ENCODE peak calls at places on chromosomes 16 and 17, in six cellular contexts. Z is heart right ventricle, M is AG04449, E is AG04450, I is psoas muscle, K is pancreas. F is an unnamed sample.
A peak's percentile ranks its signal among the peaks of the same experiment; 100 is the strongest.

GRCh38 chr16:26765087-26765486 is 301.6 kb upstream of the C16orf82 start:
- DNase-seq in M (no peak), E (no peak), I (no peak), K (no peak), Z (no peak), F (no peak)

GRCh38 chr16:51150894-51151320 is at the start of gene SALL1:
- DNase-seq in M (no peak), K (no peak), E (no peak), I (no peak), Z (no peak), F (no peak)

GRCh38 chr17:36546418-36547093 is 1.8 kb downstream of the GGNBP2 start:
- DNase-seq in K (no peak), M (no peak), Z (no peak), I (no peak), E (no peak), F (no peak)

GRCh38 chr17:50837980-50838954 is 2.9 kb downstream of the WFIKKN2 start:
- DNase-seq in M (no peak), K (no peak), I (no peak), Z (no peak), E (no peak), F (no peak)

GRCh38 chr16:11604783-11605563 is 18.3 kb upstream of the LITAF start:
- DNase-seq in Z (peak; percentile 86), E (peak; percentile 42), M (no peak), I (peak; percentile 26), K (no peak), F (peak; percentile 43)

GRCh38 chr17:68973098-68973929 is 18.1 kb upstream of the ABCA8 start:
- DNase-seq in K (no peak), E (no peak), M (no peak), Z (no peak), I (no peak), F (no peak)

GRCh38 chr17:50575581-50576210 is 15.2 kb downstream of the CACNA1G start:
- DNase-seq in Z (no peak), K (no peak), I (no peak), E (no peak), M (no peak), F (no peak)

GRCh38 chr16:14003119-14003570 is 68.0 kb upstream of the MRTFB start:
- DNase-seq in Z (peak; percentile 80), E (no peak), K (no peak), M (no peak), I (peak; percentile 74), F (peak; percentile 26)

GRCh38 chr17:62688398-62689140 is 61.1 kb downstream of the MRC2 start:
- DNase-seq in K (no peak), Z (no peak), M (no peak), E (no peak), I (no peak), F (no peak)

GRCh38 chr17:13160790-13161189 is 143.0 kb upstream of the ELAC2 start:
- DNase-seq in Z (no peak), I (no peak), M (no peak), K (no peak), E (no peak), F (no peak)

GRCh38 chr16:81127051-81127450 is 30.9 kb upstream of the GCSH start:
- DNase-seq in I (no peak), M (peak; percentile 24), E (peak; percentile 41), K (no peak), Z (no peak), F (no peak)

GRCh38 chr17:35345926-35346771 is 27.3 kb downstream of the SLFN11 start:
- DNase-seq in E (no peak), M (no peak), Z (peak; percentile 87), I (peak; percentile 83), K (no peak), F (peak; percentile 12)
- H3K4me3 ChIP-seq in E (peak overlapping the region; percentile 52), M (peak overlapping the region; percentile 54), Z (peak overlapping the region; percentile 16), I (peak overlapping the region; percentile 62), K (peak overlapping the region; percentile 43), F (peak overlapping the region; percentile 83)

GRCh38 chr17:45666046-45666600 is 118.0 kb upstream of the CRHR1 start:
- DNase-seq in M (no peak), E (no peak), K (no peak), I (no peak), Z (no peak), F (no peak)
- TF ChIP-seq CTCF in M (no peak), E (no peak), K (no peak), I (no peak), Z (no peak), F (no peak)

DNA sequence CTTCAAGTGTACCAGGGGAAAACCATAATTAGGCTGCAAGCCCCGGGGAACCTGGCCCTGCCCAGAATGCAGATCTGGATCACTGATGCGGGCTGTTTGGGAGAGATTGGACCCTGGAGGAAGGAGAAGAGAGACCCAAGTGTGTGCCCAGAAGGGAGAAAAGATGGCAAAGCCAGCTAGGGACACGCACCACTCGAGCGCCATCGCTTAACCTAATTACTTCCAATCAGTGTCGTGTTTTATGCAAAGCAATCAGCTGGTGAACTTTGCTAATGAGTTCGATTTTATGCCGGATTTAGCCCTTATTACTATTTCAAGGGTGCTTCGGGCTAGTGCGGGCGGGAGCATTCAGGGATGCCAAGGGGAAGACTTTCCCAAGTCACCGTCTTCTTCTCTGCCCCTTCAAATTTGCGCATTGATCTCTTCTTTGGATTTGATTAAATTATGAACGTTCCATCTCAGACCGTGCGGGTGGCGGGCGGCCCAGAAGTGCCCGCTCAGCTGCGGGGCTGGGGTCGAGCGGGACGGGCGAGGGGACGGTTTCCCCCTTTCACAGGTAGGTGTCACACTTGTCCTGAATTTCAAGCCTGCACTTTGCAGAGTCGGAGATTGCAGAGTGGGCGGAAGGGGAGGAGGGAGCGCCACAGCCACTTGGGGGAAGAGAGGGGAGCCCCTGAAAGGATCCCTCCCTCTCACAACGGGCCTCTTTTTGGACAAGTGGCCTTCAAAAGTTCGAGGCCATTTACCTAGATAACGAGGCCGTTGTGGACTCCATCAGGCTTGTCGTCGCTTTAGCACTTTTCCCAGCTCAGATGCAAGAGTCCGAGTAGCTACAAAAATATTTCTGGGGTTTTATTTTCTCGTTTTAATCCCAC is 4.1 kb downstream of the IRX5 start:
- DNase-seq in I (peak; percentile 53), K (no peak), M (no peak), E (no peak), Z (peak; percentile 42), F (no peak)
- H3K4me3 ChIP-seq in I (peak overlapping the region; percentile 89), K (no peak overlapping the region), M (peak overlapping the region; percentile 54), E (no peak overlapping the region), Z (peak overlapping the region; percentile 58), F (no peak overlapping the region)

GRCh38 chr17:40301315-40301714 is 7.7 kb upstream of the RARA start:
- DNase-seq in M (no peak), Z (no peak), E (no peak), I (peak; percentile 45), K (no peak), F (no peak)
- TF ChIP-seq CTCF in M (no peak), Z (peak; percentile 20), E (no peak), I (peak; percentile 31), K (no peak), F (no peak)

DNA sequence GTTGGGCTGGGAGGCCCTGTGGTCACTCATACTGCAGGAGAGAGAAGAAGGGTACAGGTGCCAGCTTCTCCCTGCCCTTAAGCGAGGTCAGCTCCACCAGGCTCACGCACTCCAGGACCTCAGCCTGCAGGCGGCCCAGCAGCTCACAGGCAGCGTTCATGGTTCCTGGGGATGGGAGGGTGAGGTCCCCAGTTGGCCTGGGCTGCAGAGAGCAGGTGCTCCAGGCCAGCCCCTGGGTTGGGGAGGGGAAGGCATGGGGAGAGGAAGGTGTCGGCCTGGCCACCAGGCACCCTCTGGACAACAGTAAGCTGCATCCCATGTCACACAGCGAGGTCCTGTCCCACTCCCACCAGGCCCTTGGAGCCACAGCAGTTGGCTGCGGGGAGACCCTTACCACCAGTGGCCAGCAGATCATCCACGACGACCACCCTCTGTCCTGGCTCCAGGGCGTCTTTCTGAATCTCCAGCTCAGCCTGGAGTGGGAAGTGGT is 2.0 kb downstream of the APRT start:
- DNase-seq in M (no peak), Z (no peak), E (no peak), I (peak; percentile 45), K (peak; percentile 75), F (no peak)
- H3K4me3 ChIP-seq in M (no peak overlapping the region), Z (no peak overlapping the region), E (peak overlapping the region; percentile 84), I (no peak overlapping the region), K (no peak overlapping the region), F (no peak overlapping the region)

DNA sequence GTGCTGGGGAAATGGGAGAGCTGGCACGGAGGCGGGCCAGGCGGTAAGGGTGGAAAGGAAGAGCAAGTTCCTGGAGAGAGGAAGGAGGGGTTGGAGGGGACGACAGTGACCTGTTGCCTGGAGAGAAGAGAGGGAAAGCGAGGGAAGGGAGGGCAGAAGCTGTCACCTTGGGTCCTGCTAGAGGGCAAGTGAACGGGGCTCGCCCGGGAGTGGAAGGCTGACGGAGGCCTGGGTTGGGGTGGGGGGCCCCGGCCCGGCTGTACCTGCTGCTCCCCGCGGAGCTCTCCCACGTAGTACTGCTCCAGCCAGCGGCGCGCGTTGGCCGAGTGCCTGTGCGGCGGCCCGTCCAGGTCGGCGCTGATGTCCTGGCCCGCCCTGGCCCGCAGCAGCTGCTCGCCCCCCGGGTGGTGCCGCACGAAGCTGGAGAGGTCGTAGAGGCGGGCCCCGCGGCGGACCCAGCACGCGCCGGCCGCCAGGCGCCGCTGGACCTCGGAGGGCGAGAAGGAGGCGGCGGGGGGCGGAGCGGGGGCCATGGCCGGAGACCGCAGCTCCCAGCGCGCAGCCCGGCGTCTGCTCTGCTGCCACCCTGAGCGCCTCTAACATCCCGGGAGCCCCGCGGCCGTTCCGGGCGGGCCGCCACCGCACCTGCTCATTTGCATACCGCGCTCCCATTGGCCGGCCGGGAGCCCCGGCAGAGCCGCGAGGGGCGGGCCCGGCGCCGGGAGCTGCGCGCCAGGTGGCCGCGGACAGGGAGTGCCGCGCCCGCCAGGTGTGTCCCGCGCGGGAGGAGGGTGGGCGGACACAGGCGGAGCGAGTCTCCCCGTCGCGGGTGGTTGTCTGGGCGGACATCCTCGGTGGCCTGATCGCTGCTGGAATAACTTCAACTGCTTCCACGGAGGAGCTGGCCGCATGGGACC is at the start of gene FA2H:
- DNase-seq in K (peak; percentile 98), Z (peak; percentile 25), I (peak; percentile 62), M (no peak), E (no peak), F (no peak)
- TF ChIP-seq CTCF in K (peak; percentile 24), Z (peak; percentile 18), I (peak; percentile 33), M (peak; percentile 23), E (peak; percentile 12), F (no peak)

DNA sequence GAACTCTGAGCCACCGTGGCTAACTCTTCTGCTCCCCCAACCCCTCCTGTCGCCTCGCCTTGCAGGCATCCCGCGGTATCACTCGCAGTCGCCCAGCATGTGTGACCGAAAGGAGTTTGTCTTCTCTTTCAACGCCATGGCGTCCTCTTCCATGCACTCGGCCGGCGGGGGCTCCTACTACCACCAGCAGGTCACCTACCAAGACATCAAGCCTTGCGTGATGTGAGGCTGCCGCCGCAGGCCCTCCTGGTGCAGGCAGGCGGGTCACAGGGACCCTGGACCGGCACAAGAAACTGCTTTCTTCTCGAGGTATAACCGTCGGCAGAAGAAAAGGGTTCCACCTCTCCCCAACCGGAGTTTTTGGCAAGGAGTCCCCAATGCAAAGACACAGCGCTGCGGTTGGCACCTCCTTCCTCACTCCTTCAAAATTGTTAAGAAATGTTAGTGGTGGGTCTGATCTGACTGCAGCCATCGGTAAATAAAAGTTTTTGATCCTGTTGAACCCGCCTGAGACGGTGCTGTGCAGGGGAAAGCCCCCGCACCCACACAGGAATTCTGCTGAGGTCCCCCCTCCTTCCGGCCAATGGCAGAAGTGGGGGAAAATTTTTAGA is 2.6 kb downstream of the FOXF1 start:
- DNase-seq in E (no peak), K (no peak), I (no peak), Z (no peak), M (no peak), F (no peak)
- H3K4me3 ChIP-seq in E (peak overlapping the region; percentile 98), K (peak overlapping the region; percentile 12), I (no peak overlapping the region), Z (no peak overlapping the region), M (peak overlapping the region; percentile 64), F (no peak overlapping the region)

F was measured in thoracic aorta.